ENCODE peak calls at places on chromosome X, in seven cellular contexts. M is lower leg skin, D is fibroblast of pulmonary artery, E is suprapubic skin, Y is IMR-90, P is cardiac muscle cell, W is OCI-LY7. A is an unnamed sample.

GRCh38 chrX:39630344-39630743 is 467.4 kb downstream of the BCOR start:
- DNase-seq in E (no peak), Y (no peak), P (no peak), M (no peak), D (no peak), W (no peak), A (no peak)

GRCh38 chrX:88988796-88989195 is 241.8 kb downstream of the CPXCR1 start:
- DNase-seq in E (no peak), M (no peak), D (no peak), Y (no peak), W (no peak), P (no peak), A (no peak)

GRCh38 chrX:109252789-109253188 is 229.1 kb downstream of the GUCY2F start:
- DNase-seq in W (no peak), P (no peak), M (no peak), E (no peak), Y (no peak), D (no peak), A (no peak)

GRCh38 chrX:7110821-7111276 is 36.7 kb upstream of the STS start:
- DNase-seq in E (no peak), M (no peak), W (peak), Y (no peak), P (no peak), D (no peak), A (no peak)

GRCh38 chrX:1451251-1451675 is 1.4 kb downstream of the ASMTL start:
- DNase-seq in Y (no peak), W (no peak), E (peak), P (no peak), M (peak), D (no peak), A (no peak)

GRCh38 chrX:102892103-102892502 is 45.0 kb upstream of the RAB40AL start:
- DNase-seq in M (no peak), Y (no peak), E (no peak), D (peak), W (no peak), P (no peak), A (peak)

GRCh38 chrX:31500920-31501319 is 429.1 kb upstream of the FTHL17 start:
- DNase-seq in Y (peak), D (peak), W (no peak), E (no peak), P (no peak), M (no peak), A (peak)

GRCh38 chrX:132086717-132087116 is 41.1 kb downstream of the FRMD7 start:
- DNase-seq in E (no peak), W (no peak), M (no peak), D (peak), P (no peak), Y (no peak), A (peak)

GRCh38 chrX:30302957-30303356 is 6.2 kb downstream of the NR0B1 start:
- DNase-seq in P (no peak), W (no peak), D (no peak), E (peak), Y (no peak), M (no peak), A (no peak)

GRCh38 chrX:139112432-139112831 is 400.9 kb upstream of the FGF13 start:
- DNase-seq in M (no peak), D (no peak), P (no peak), E (no peak), Y (no peak), W (no peak), A (no peak)

GRCh38 chrX:129576539-129576938 is 36.5 kb downstream of the OCRL start:
- DNase-seq in M (no peak), W (no peak), Y (no peak), E (no peak), D (no peak), P (no peak), A (no peak)

GRCh38 chrX:141415889-141416288 is 168.6 kb downstream of the SPANXA1 start:
- DNase-seq in P (no peak), Y (no peak), E (no peak), W (no peak), M (no peak), D (no peak), A (no peak)

GRCh38 chrX:119105826-119106225 is 21.8 kb downstream of the KIAA1210 start:
- DNase-seq in P (no peak), W (no peak), E (no peak), D (peak), Y (peak), M (no peak), A (peak)

GRCh38 chrX:150680974-150681373 is 12.2 kb upstream of the MTMR1 start:
- DNase-seq in E (no peak), Y (peak), M (no peak), W (peak), D (peak), P (peak), A (peak)
- TF ChIP-seq CTCF in E (peak), Y (peak), M (no peak), W (peak), D (peak), P (peak), A (peak)

GRCh38 chrX:136143714-136144113 is 3.6 kb upstream of the FHL1 start:
- DNase-seq in M (no peak), E (no peak), D (no peak), Y (no peak), W (no peak), P (no peak), A (no peak)
- H3K4me3 ChIP-seq in M (no peak), E (no peak), D (no peak), Y (no peak), W (no peak), P (no peak), A (no peak)

GRCh38 chrX:78514852-78515251 is 144.3 kb downstream of the RTL3 start:
- DNase-seq in P (peak), E (no peak), D (no peak), W (no peak), Y (no peak), M (no peak), A (no peak)
- TF ChIP-seq CTCF in P (peak), E (no peak), D (peak), W (peak), Y (no peak), M (no peak), A (no peak)

DNA sequence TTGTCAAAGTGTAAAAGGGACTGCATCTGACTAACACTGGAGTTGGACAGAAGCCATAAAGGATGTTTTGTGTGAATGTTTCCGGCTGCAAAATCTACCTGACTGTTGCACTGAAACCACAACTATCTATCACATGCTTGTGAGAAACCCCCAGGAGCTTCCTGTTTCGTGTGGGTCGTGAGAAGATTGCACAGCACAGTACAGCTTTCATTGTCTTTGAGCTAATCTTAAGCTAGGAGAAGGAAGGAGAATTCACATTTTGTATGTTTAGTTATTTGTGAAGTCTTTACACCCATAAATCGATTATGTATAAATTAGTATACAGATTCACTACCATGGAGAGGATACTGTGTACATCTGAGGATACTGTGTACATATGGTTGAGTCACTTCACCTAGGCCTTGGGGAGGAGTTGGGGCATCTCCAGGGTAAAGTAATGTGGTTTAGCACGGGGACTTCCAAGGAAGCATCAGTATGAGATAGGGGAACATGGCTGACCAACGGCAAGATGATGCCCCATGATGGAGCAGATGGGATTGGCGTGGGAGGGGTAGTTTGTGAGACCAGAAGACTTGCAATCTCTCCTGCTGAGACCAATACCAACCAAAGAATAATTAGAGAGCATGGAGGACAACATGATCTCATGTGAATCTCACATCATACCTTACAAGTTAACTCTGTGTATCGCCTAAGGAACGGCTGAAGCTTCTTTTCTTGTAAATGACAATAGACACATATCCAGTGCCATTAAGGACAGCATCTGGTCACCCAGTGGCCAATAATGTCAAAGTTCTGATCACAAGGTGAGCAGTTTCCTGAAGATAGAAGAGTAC is 43.1 kb upstream of the FAM9C start:
- DNase-seq in Y (peak), M (no peak), E (no peak), D (peak), P (no peak), W (peak), A (peak)
- H3K4me3 ChIP-seq in Y (no peak), M (no peak), E (no peak), D (no peak), P (no peak), W (peak), A (no peak)